ENCODE peak calls at places on chromosomes 2 and 18, in eight cellular contexts. R is uterus; U is IMR-90; A is mammary epithelial cell; B is cardiac muscle cell; G is thyroid gland; T is tibial nerve; D is effector memory CD4-positive, alpha-beta T cell. W is an unnamed sample.
A peak's percentile ranks its signal among the peaks of the same experiment; 100 is the strongest.

GRCh38 chr2:187586091-187586632 is 31.9 kb upstream of the TFPI start:
- DNase-seq in R (no peak), U (peak; percentile 50), A (peak; percentile 62), B (no peak), G (no peak), T (no peak), D (no peak), W (peak; percentile 27)

GRCh38 chr2:226207671-226208070 is 591.9 kb downstream of the IRS1 start:
- DNase-seq in R (no peak), U (no peak), A (no peak), B (peak; percentile 13), G (peak; percentile 28), T (no peak), D (no peak), W (no peak)

GRCh38 chr18:10591891-10592290 is 66.1 kb downstream of the NAPG start:
- DNase-seq in R (no peak), U (no peak), A (no peak), B (no peak), G (no peak), T (no peak), D (no peak), W (no peak)

GRCh38 chr2:79941172-79941571 is 363.4 kb downstream of the LRRTM1 start:
- DNase-seq in R (no peak), U (no peak), A (no peak), B (no peak), G (no peak), T (no peak), D (no peak), W (no peak)

GRCh38 chr2:159712929-159713575 is 746 bp downstream of the MARCHF7 start:
- DNase-seq in R (no peak), U (no peak), A (peak; percentile 15), B (peak; percentile 64), G (no peak), T (no peak), D (peak; percentile 5), W (no peak)

GRCh38 chr2:226524381-226524843 is 275.2 kb downstream of the IRS1 start:
- DNase-seq in R (peak; percentile 80), U (peak; percentile 95), A (peak; percentile 49), B (no peak), G (no peak), T (no peak), D (no peak), W (no peak)

GRCh38 chr18:63878343-63878742 is 9.2 kb upstream of the SERPINB2 start:
- DNase-seq in R (no peak), U (peak; percentile 22), A (peak; percentile 35), B (no peak), G (no peak), T (no peak), D (no peak), W (no peak)

GRCh38 chr2:174632847-174633620 is 35.4 kb upstream of the WIPF1 start:
- DNase-seq in R (no peak), U (no peak), A (no peak), B (no peak), G (no peak), T (no peak), D (no peak), W (peak; percentile 27)

GRCh38 chr2:176285321-176285720 is 16.1 kb downstream of the MTX2 start:
- DNase-seq in R (no peak), U (no peak), A (peak; percentile 46), B (no peak), G (no peak), T (no peak), D (no peak), W (no peak)

GRCh38 chr2:12456293-12457151 is 260.2 kb upstream of the TRIB2 start:
- DNase-seq in R (peak; percentile 98), U (peak; percentile 99), A (peak; percentile 96), B (peak; percentile 90), G (peak; percentile 93), T (peak; percentile 83), D (peak; percentile 14), W (peak; percentile 85)

GRCh38 chr2:225013432-225014048 is 28.7 kb downstream of the DOCK10 start:
- DNase-seq in R (no peak), U (no peak), A (no peak), B (peak; percentile 76), G (peak; percentile 73), T (no peak), D (no peak), W (no peak)

GRCh38 chr2:74550231-74550630 is 3.5 kb downstream of the LOXL3 start:
- DNase-seq in R (no peak), U (no peak), A (no peak), B (no peak), G (no peak), T (no peak), D (no peak), W (no peak)

GRCh38 chr2:200089040-200089755 is 133.8 kb downstream of the MAIP1 start:
- DNase-seq in R (no peak), U (peak; percentile 40), A (no peak), B (no peak), G (no peak), T (no peak), D (no peak), W (no peak)

GRCh38 chr2:3487432-3487831 is 31.9 kb downstream of the ADI1 start:
- DNase-seq in R (peak; percentile 15), U (no peak), A (no peak), B (no peak), G (no peak), T (no peak), D (no peak), W (no peak)

GRCh38 chr2:175251425-175252041 is 70.0 kb upstream of the ATP5MC3 start:
- DNase-seq in R (no peak), U (peak; percentile 40), A (no peak), B (peak; percentile 53), G (no peak), T (no peak), D (no peak), W (no peak)

GRCh38 chr2:173150087-173150486 is 74.4 kb downstream of the MAP3K20 start:
- DNase-seq in R (no peak), U (peak; percentile 76), A (peak; percentile 56), B (no peak), G (no peak), T (no peak), D (no peak), W (no peak)

GRCh38 chr2:39160982-39161381 is 40.1 kb upstream of the SOS1 start:
- DNase-seq in R (no peak), U (peak; percentile 28), A (no peak), B (peak; percentile 38), G (no peak), T (no peak), D (no peak), W (no peak)

GRCh38 chr2:164595031-164595430 is 26.3 kb downstream of the GRB14 start:
- DNase-seq in R (no peak), U (no peak), A (no peak), B (no peak), G (no peak), T (no peak), D (no peak), W (no peak)

GRCh38 chr2:12350821-12351220 is 365.9 kb upstream of the TRIB2 start:
- DNase-seq in R (no peak), U (no peak), A (no peak), B (no peak), G (no peak), T (no peak), D (no peak), W (no peak)

DNA sequence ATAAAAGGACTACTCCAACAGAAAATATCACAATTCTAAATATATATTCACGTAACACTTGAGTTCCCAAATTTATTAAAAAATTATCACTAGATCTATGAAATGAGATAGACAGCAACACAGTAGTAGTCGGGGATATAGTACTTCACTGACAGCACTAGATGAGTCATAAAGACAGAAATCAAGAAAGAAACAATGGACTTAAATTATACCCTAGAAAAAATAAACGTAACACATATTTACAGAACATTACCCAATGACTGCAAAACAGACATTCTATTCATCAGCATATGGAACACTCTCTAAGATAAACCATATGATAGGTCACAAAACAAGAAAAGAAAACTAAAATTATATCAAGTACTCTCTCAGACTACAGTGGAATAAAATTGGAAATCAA is 429.4 kb downstream of the MBD2 start:
- DNase-seq in R (no peak), U (no peak), A (peak; percentile 58), B (no peak), G (no peak), T (no peak), D (no peak), W (no peak)
- H3K36me3 ChIP-seq in R (no peaks in the 10 kb centered on the region), U (no peaks in the 10 kb centered on the region), A (no peaks in the 10 kb centered on the region), B (no peaks in the 10 kb centered on the region), G (no peaks in the 10 kb centered on the region), T (no peaks in the 10 kb centered on the region), D (no peaks in the 10 kb centered on the region), W (no peaks in the 10 kb centered on the region)

GRCh38 chr2:69385443-69386151 is 1.4 kb downstream of the GFPT1 start:
- DNase-seq in R (no peak), U (peak; percentile 35), A (peak; percentile 6), B (no peak), G (no peak), T (no peak), D (no peak), W (no peak)
- H3K27ac ChIP-seq in R (peak overlapping the region; percentile 86), U (no peak overlapping the region), A (peak overlapping the region; percentile 74), B (no peak overlapping the region), G (peak overlapping the region; percentile 87), T (no peak overlapping the region), D (no peak overlapping the region), W (peak overlapping the region; percentile 75)

DNA sequence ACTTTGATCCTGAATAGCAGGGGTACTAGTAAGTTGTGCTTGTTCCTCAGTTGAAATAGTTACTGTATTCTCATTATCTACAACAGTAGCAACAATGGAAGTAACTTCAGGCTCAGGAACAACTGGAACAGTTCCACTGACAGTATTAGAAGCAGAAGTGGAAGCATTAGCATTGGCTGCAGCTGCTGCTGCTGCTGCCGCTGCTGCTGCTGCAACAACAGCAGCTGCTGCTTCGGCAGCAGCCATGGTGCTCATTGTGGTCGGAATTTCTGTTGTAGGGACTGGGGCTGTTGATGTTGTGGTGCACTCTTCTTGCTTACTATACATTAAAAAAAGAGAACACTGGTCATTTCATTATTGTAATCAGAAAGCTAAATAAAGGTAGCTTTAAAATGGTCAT is 40.8 kb downstream of the PRPF40A start:
- DNase-seq in R (no peak), U (no peak), A (no peak), B (no peak), G (no peak), T (no peak), D (no peak), W (no peak)
- H3K36me3 ChIP-seq in R (no peaks in the 10 kb centered on the region), U (peaks cover 22% of the 10 kb centered on the region), A (peaks cover 67% of the 10 kb centered on the region), B (peaks cover 91% of the 10 kb centered on the region), G (peaks cover 52% of the 10 kb centered on the region), T (peaks cover 3% of the 10 kb centered on the region), D (peaks cover 53% of the 10 kb centered on the region), W (peaks cover 86% of the 10 kb centered on the region)

GRCh38 chr2:70944291-70944690 is 8.6 kb downstream of the ATP6V1B1 start:
- DNase-seq in R (no peak), U (no peak), A (no peak), B (no peak), G (no peak), T (no peak), D (no peak), W (no peak)

GRCh38 chr2:70949086-70949485 is 13.4 kb downstream of the ATP6V1B1 start:
- DNase-seq in R (no peak), U (no peak), A (no peak), B (no peak), G (no peak), T (no peak), D (no peak), W (no peak)

GRCh38 chr2:70948350-70949003 is 12.8 kb downstream of the ATP6V1B1 start:
- DNase-seq in R (peak; percentile 77), U (peak; percentile 71), A (peak; percentile 50), B (peak; percentile 80), G (peak; percentile 72), T (peak; percentile 66), D (peak; percentile 59), W (peak; percentile 72)

GRCh38 chr2:70947556-70948184 is 12.0 kb downstream of the ATP6V1B1 start:
- DNase-seq in R (no peak), U (peak; percentile 75), A (no peak), B (no peak), G (no peak), T (no peak), D (no peak), W (no peak)

GRCh38 chr2:70946832-70947442 is 11.2 kb downstream of the ATP6V1B1 start:
- DNase-seq in R (peak; percentile 32), U (peak; percentile 60), A (no peak), B (peak; percentile 77), G (peak; percentile 49), T (peak; percentile 21), D (peak; percentile 24), W (peak; percentile 25)
- H3K27ac ChIP-seq in R (no peak overlapping the region), U (no peak overlapping the region), A (no peak overlapping the region), B (no peak overlapping the region), G (no peak overlapping the region), T (no peak overlapping the region), D (no peak overlapping the region), W (no peak overlapping the region)